ENCODE peak calls at places on chromosomes 13 and 19, in nine cellular contexts. C is dermis blood vessel endothelial cell; K is PC-3; O is T-helper 1 cell; X is T1000; E is AG04450; B is stimulated activated CD8-positive, alpha-beta memory T cell treated with anti-CD3 and anti-CD28 coated beads, Interleukin-15, amount 100 ng/mL, for 4 hours; L is KG1; Z is GM04503. D is an unnamed sample.
A peak's percentile ranks its signal among the peaks of the same experiment; 100 is the strongest.

GRCh38 chr19:16645140-16645539 is 14.8 kb downstream of the SMIM7 start:
- DNase-seq in C (no peak), K (no peak), O (no peak), X (no peak), E (no peak), B (no peak), L (no peak), Z (no peak), D (no peak)

GRCh38 chr19:16328824-16329482 is 4.3 kb downstream of the KLF2 start:
- DNase-seq in C (peak; percentile 64), K (no peak), O (peak; percentile 63), X (no peak), E (no peak), B (no peak), L (no peak), Z (no peak), D (no peak)

GRCh38 chr19:46351241-46352041 is 4.6 kb downstream of the PPP5C start:
- DNase-seq in C (peak; percentile 57), K (peak; percentile 21), O (no peak), X (peak; percentile 69), E (no peak), B (no peak), L (peak; percentile 29), Z (no peak), D (peak; percentile 42)

GRCh38 chr13:27338816-27339215 is 68.2 kb downstream of the RASL11A start:
- DNase-seq in C (no peak), K (no peak), O (no peak), X (no peak), E (no peak), B (no peak), L (no peak), Z (no peak), D (no peak)

GRCh38 chr13:26719356-26719945 is 41.1 kb downstream of the GPR12 start:
- DNase-seq in C (peak; percentile 69), K (peak; percentile 8), O (no peak), X (no peak), E (no peak), B (no peak), L (peak; percentile 38), Z (no peak), D (no peak)

GRCh38 chr19:4575978-4576933 is 16.8 kb upstream of the SEMA6B start:
- DNase-seq in C (peak; percentile 88), K (peak; percentile 68), O (peak; percentile 52), X (peak; percentile 30), E (no peak), B (peak; percentile 27), L (peak; percentile 19), Z (no peak), D (no peak)

GRCh38 chr19:56132316-56132822 is 8.7 kb upstream of the ZNF444 start:
- DNase-seq in C (no peak), K (no peak), O (no peak), X (no peak), E (no peak), B (no peak), L (no peak), Z (no peak), D (no peak)

GRCh38 chr13:108855737-108856387 is 226.5 kb downstream of the MYO16 start:
- DNase-seq in C (no peak), K (no peak), O (no peak), X (no peak), E (no peak), B (no peak), L (no peak), Z (no peak), D (no peak)

GRCh38 chr13:97191143-97191542 is 31.0 kb upstream of the MBNL2 start:
- DNase-seq in C (no peak), K (no peak), O (no peak), X (no peak), E (no peak), B (no peak), L (no peak), Z (no peak), D (no peak)

GRCh38 chr13:101309014-101309619 is 107.2 kb downstream of the NALCN start:
- DNase-seq in C (no peak), K (peak; percentile 33), O (no peak), X (no peak), E (no peak), B (no peak), L (no peak), Z (peak; percentile 91), D (peak; percentile 52)

GRCh38 chr13:21478881-21479808 is 20.0 kb upstream of the ZDHHC20 start:
- DNase-seq in C (peak; percentile 82), K (peak; percentile 77), O (peak; percentile 27), X (peak; percentile 42), E (peak; percentile 47), B (no peak), L (peak; percentile 72), Z (peak; percentile 39), D (peak; percentile 17)

GRCh38 chr13:106369858-106370257 is 165.6 kb downstream of the EFNB2 start:
- DNase-seq in C (no peak), K (no peak), O (no peak), X (no peak), E (no peak), B (no peak), L (no peak), Z (no peak), D (no peak)

GRCh38 chr19:55667958-55668357 is 7.1 kb upstream of the EPN1 start:
- DNase-seq in C (no peak), K (peak; percentile 40), O (no peak), X (no peak), E (no peak), B (no peak), L (no peak), Z (no peak), D (no peak)

GRCh38 chr13:30303269-30303668 is 4.1 kb downstream of the KATNAL1 start:
- DNase-seq in C (no peak), K (no peak), O (no peak), X (no peak), E (no peak), B (no peak), L (no peak), Z (no peak), D (no peak)

GRCh38 chr13:51154029-51154555 is 43.0 kb upstream of the C13orf42 start:
- DNase-seq in C (peak; percentile 90), K (no peak), O (no peak), X (no peak), E (no peak), B (no peak), L (no peak), Z (no peak), D (no peak)

GRCh38 chr19:44592451-44592890 is 20.9 kb upstream of the IGSF23 start:
- DNase-seq in C (peak; percentile 52), K (no peak), O (no peak), X (no peak), E (no peak), B (no peak), L (no peak), Z (no peak), D (no peak)

GRCh38 chr13:113848431-113849260 is 15.2 kb downstream of the GAS6 start:
- DNase-seq in C (no peak), K (peak; percentile 20), O (no peak), X (no peak), E (no peak), B (no peak), L (no peak), Z (no peak), D (peak; percentile 69)

GRCh38 chr19:2266183-2266993 is 10.2 kb upstream of the JSRP1 start:
- DNase-seq in C (peak; percentile 84), K (peak; percentile 39), O (no peak), X (no peak), E (peak; percentile 34), B (no peak), L (peak; percentile 24), Z (no peak), D (no peak)

GRCh38 chr13:99540530-99540929 is 39.3 kb downstream of the TM9SF2 start:
- DNase-seq in C (peak; percentile 7), K (no peak), O (no peak), X (no peak), E (no peak), B (no peak), L (no peak), Z (no peak), D (no peak)

GRCh38 chr13:109243311-109243951 is 543.0 kb downstream of the IRS2 start:
- DNase-seq in C (no peak), K (peak; percentile 88), O (no peak), X (peak; percentile 38), E (peak; percentile 65), B (no peak), L (no peak), Z (peak; percentile 92), D (peak; percentile 92)

GRCh38 chr13:101434486-101434885 is 18.0 kb upstream of the ITGBL1 start:
- DNase-seq in C (no peak), K (no peak), O (no peak), X (no peak), E (no peak), B (no peak), L (no peak), Z (no peak), D (no peak)

GRCh38 chr13:23644527-23644926 is 74.3 kb downstream of the TNFRSF19 start:
- DNase-seq in C (no peak), K (no peak), O (no peak), X (no peak), E (no peak), B (no peak), L (no peak), Z (no peak), D (no peak)

GRCh38 chr13:102682727-102683126 is 12.1 kb downstream of the METTL21C start:
- DNase-seq in C (no peak), K (no peak), O (no peak), X (no peak), E (no peak), B (no peak), L (no peak), Z (no peak), D (no peak)

GRCh38 chr19:51448011-51448744 is 10.1 kb downstream of the SIGLEC8 start:
- DNase-seq in C (no peak), K (no peak), O (no peak), X (no peak), E (no peak), B (peak; percentile 57), L (no peak), Z (no peak), D (no peak)

GRCh38 chr19:8571006-8571411 is 6.2 kb downstream of the MYO1F start:
- DNase-seq in C (no peak), K (peak; percentile 87), O (no peak), X (peak; percentile 15), E (no peak), B (no peak), L (peak; percentile 78), Z (peak; percentile 35), D (no peak)

GRCh38 chr13:93727301-93728141 is 500.9 kb downstream of the GPC6 start:
- DNase-seq in C (no peak), K (peak; percentile 85), O (no peak), X (peak; percentile 52), E (no peak), B (no peak), L (no peak), Z (peak; percentile 41), D (no peak)

GRCh38 chr19:15538774-15539173 is 30.4 kb downstream of the CYP4F22 start:
- DNase-seq in C (peak; percentile 43), K (peak; percentile 30), O (no peak), X (no peak), E (no peak), B (no peak), L (no peak), Z (no peak), D (no peak)

GRCh38 chr19:10551698-10552301 is 8.1 kb downstream of the ATG4D start:
- DNase-seq in C (peak; percentile 41), K (peak; percentile 73), O (no peak), X (no peak), E (no peak), B (no peak), L (peak; percentile 14), Z (no peak), D (peak; percentile 58)

GRCh38 chr13:50366488-50367174 is 351.4 kb downstream of the KCNRG start:
- DNase-seq in C (peak; percentile 9), K (peak; percentile 16), O (no peak), X (no peak), E (no peak), B (no peak), L (no peak), Z (no peak), D (no peak)

GRCh38 chr13:109979186-109979585 is 192.8 kb upstream of the IRS2 start:
- DNase-seq in C (no peak), K (peak; percentile 54), O (no peak), X (no peak), E (no peak), B (no peak), L (no peak), Z (no peak), D (peak; percentile 62)

GRCh38 chr13:55437162-55437561 is 1703.6 kb upstream of the PRR20A start:
- DNase-seq in C (no peak), K (no peak), O (no peak), X (no peak), E (no peak), B (no peak), L (no peak), Z (no peak), D (no peak)

D was measured in foreskin keratinocyte.